ENCODE peak calls at places on chromosomes 12 and 14, in four cellular contexts. I is A172; C is tibial nerve; D is stimulated activated effector memory CD8-positive, alpha-beta T cell treated with anti-CD3 and anti-CD28 coated beads, Interleukin-12 subunit alpha, Interleukin-12 subunit beta, amount 100 ng/mL, for 72 hours. A is an unnamed sample.

GRCh38 chr14:101705733-101706508 is 55.6 kb upstream of the PPP2R5C start:
- DNase-seq in C (peak), I (peak), D (peak), A (peak)

GRCh38 chr12:123723011-123723410 is 10.9 kb downstream of the ATP6V0A2 start:
- DNase-seq in D (no peak), C (no peak), I (no peak), A (no peak)

GRCh38 chr14:78631551-78631950 is 461.4 kb downstream of the NRXN3 start:
- DNase-seq in C (no peak), I (no peak), D (no peak), A (no peak)

GRCh38 chr12:92170050-92170449 is 24.4 kb upstream of the BTG1 start:
- DNase-seq in C (no peak), D (no peak), I (no peak), A (no peak)

GRCh38 chr14:50668008-50668851 is at the start of gene SAV1:
- DNase-seq in C (peak), I (peak), D (peak), A (peak)

GRCh38 chr12:2351129-2351528 is 298.3 kb downstream of the CACNA1C start:
- DNase-seq in D (no peak), C (no peak), I (no peak), A (no peak)

GRCh38 chr14:36656769-36657408 is 4.8 kb upstream of the PAX9 start:
- DNase-seq in C (no peak), D (no peak), I (no peak), A (no peak)

GRCh38 chr12:33605776-33606175 is 166.2 kb upstream of the SYT10 start:
- DNase-seq in C (no peak), D (no peak), I (peak), A (no peak)

GRCh38 chr12:53965251-53966069 is 7.5 kb upstream of the HOXC11 start:
- DNase-seq in I (peak), D (no peak), C (peak), A (peak)

GRCh38 chr14:106831322-106831720 is 1304.9 kb downstream of the TMEM121 start:
- DNase-seq in D (peak), I (no peak), C (no peak), A (no peak)

GRCh38 chr12:49552014-49552413 is 13.2 kb downstream of the KCNH3 start:
- DNase-seq in D (no peak), C (no peak), I (no peak), A (no peak)

GRCh38 chr12:4829161-4829792 is 80.4 kb upstream of the KCNA1 start:
- DNase-seq in I (no peak), D (no peak), C (no peak), A (no peak)

GRCh38 chr14:69643430-69644200 is 32.2 kb downstream of the SUSD6 start:
- DNase-seq in C (no peak), D (no peak), I (peak), A (peak)

GRCh38 chr14:92846162-92846897 is 52.2 kb downstream of the GOLGA5 start:
- DNase-seq in I (peak), D (peak), C (no peak), A (no peak)

GRCh38 chr12:103734847-103735246 is 106.2 kb downstream of the NT5DC3 start:
- DNase-seq in I (no peak), D (no peak), C (no peak), A (no peak)

GRCh38 chr12:95624544-95624943 is 73.3 kb upstream of the USP44 start:
- DNase-seq in C (no peak), I (peak), D (no peak), A (no peak)

GRCh38 chr12:66803972-66804371 is 125.1 kb upstream of the GRIP1 start:
- DNase-seq in D (no peak), C (no peak), I (no peak), A (no peak)

GRCh38 chr12:89236748-89237428 is 115.4 kb downstream of the DUSP6 start:
- DNase-seq in D (no peak), C (no peak), I (no peak), A (no peak)

GRCh38 chr12:131101006-131101405 is 147.3 kb downstream of the ADGRD1 start:
- DNase-seq in D (no peak), C (peak), I (no peak), A (peak)

GRCh38 chr14:80213602-80214001 is 2.3 kb upstream of the DIO2 start:
- DNase-seq in C (no peak), D (no peak), I (peak), A (no peak)

GRCh38 chr12:53232641-53233538 is 881 bp upstream of the RARG start:
- DNase-seq in D (no peak), C (peak), I (peak), A (no peak)

GRCh38 chr12:113863455-113863845 is 102.7 kb downstream of the RBM19 start:
- DNase-seq in C (no peak), I (no peak), D (no peak), A (no peak)

GRCh38 chr12:23640754-23641153 is 308.7 kb downstream of the SOX5 start:
- DNase-seq in C (no peak), I (no peak), D (no peak), A (no peak)

GRCh38 chr12:32455607-32456063 is 56.3 kb downstream of the FGD4 start:
- DNase-seq in D (no peak), C (no peak), I (peak), A (no peak)

GRCh38 chr12:12720052-12720451 is 2.9 kb downstream of the CDKN1B start:
- DNase-seq in D (no peak), I (no peak), C (no peak), A (no peak)

GRCh38 chr14:104305511-104306449 is 167.4 kb downstream of the KIF26A start:
- DNase-seq in D (no peak), C (no peak), I (no peak), A (no peak)

GRCh38 chr12:52249041-52249461 is 16.0 kb downstream of the KRT7 start:
- DNase-seq in D (no peak), I (no peak), C (no peak), A (peak)

GRCh38 chr12:102172436-102172835 is 25.2 kb downstream of the PMCH start:
- DNase-seq in C (no peak), D (no peak), I (no peak), A (no peak)

GRCh38 chr12:112148031-112148513 is 22.7 kb downstream of the TRAFD1 start:
- DNase-seq in C (no peak), D (no peak), I (peak), A (no peak)

GRCh38 chr12:25835385-25835784 is 123.1 kb upstream of the RASSF8 start:
- DNase-seq in D (no peak), I (no peak), C (no peak), A (no peak)

GRCh38 chr14:81067156-81067555 is 111.7 kb downstream of the TSHR start:
- DNase-seq in I (no peak), C (no peak), D (no peak), A (no peak)

GRCh38 chr12:15756822-15757221 is 32.4 kb downstream of the EPS8 start:
- DNase-seq in D (no peak), I (no peak), C (no peak), A (no peak)